ENCODE peak calls at places on chromosomes 5 and 9, in four cellular contexts. U is psoas muscle, J is adrenal gland, R is cardiac fibroblast. P is an unnamed sample.

GRCh38 chr9:130918870-130919558 is 20.0 kb downstream of the FIBCD1 start:
- DNase-seq in U (no peak), J (no peak), R (no peak), P (no peak)

GRCh38 chr9:111095423-111095822 is 57.2 kb upstream of the LPAR1 start:
- DNase-seq in U (no peak), J (no peak), R (peak; percentile 14), P (no peak)

GRCh38 chr5:155049569-155050383 is 36.2 kb downstream of the KIF4B start:
- DNase-seq in U (no peak), J (no peak), R (peak; percentile 13), P (no peak)

GRCh38 chr5:14908195-14908594 is 36.6 kb upstream of the ANKH start:
- DNase-seq in U (no peak), J (no peak), R (peak; percentile 79), P (no peak)

GRCh38 chr9:116644099-116644688 is 42.9 kb upstream of the TRIM32 start:
- DNase-seq in U (no peak), J (no peak), R (peak; percentile 60), P (no peak)

GRCh38 chr9:89854715-89855475 is 250.1 kb downstream of the GADD45G start:
- DNase-seq in U (no peak), J (no peak), R (no peak), P (peak; percentile 52)

GRCh38 chr9:97300586-97300985 is 6.9 kb upstream of the CCDC180 start:
- DNase-seq in U (no peak), J (no peak), R (no peak), P (no peak)

GRCh38 chr9:87535817-87536539 is 38.3 kb downstream of the DAPK1 start:
- DNase-seq in U (no peak), J (no peak), R (peak; percentile 60), P (no peak)

DNA sequence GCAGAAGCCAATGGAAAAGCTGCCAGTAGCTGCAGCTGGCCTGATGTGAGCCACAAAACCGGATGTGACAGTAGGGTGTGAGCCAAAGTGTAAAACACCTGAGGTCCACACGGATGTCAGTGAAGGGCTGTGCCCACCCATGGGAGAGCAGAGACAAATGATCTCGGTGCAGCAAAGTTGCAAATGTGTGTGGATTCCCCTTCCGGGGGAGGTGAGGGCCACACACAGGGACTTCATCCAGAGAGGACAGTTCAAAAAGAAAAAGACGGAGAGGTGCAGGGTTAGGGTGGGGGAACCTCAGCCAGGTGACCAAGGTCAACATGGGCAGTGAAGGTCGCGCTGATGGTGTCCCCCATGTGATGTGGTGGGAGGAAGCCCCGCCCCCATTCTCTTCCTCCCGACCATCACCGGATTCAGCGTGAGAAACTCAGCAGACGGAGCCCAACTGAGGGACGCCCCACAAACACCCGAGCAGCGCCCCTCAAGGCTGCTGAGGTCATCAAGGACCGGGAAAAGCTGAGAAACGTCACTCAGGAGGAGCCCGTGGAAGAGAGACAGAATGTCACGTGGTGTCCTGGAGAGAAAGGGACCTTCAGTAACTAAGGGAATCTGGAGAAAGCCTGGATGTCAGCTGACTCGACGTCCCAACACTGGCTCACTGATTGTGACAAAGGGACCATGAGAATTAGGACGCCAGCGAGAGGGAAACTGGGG is 11.4 kb upstream of the PTGDS start:
- DNase-seq in U (no peak), J (peak; percentile 83), R (no peak), P (no peak)
- H3K4me3 ChIP-seq in U (no peak overlapping the region), J (no peak overlapping the region), R (no peak overlapping the region), P (peak overlapping the region; percentile 36)

GRCh38 chr9:126985870-126986498 is 71.4 kb downstream of the RALGPS1 start:
- DNase-seq in U (peak; percentile 83), J (peak; percentile 68), R (peak; percentile 92), P (peak; percentile 60)
- TF ChIP-seq CTCF in U (no peak), J (no peak), R (no peak), P (no peak)

GRCh38 chr5:3600106-3600997 is 4.7 kb downstream of the IRX1 start:
- DNase-seq in U (no peak), J (no peak), R (no peak), P (no peak)
- H3K4me3 ChIP-seq in U (no peak overlapping the region), J (no peak overlapping the region), R (peak overlapping the region; percentile 13), P (peak overlapping the region; percentile 60)

GRCh38 chr9:37082214-37082765 is 38.1 kb upstream of the ZCCHC7 start:
- DNase-seq in U (no peak), J (no peak), R (no peak), P (no peak)

GRCh38 chr9:37083654-37084053 is 36.7 kb upstream of the ZCCHC7 start:
- DNase-seq in U (no peak), J (no peak), R (no peak), P (no peak)

GRCh38 chr9:37085233-37085632 is 35.1 kb upstream of the ZCCHC7 start:
- DNase-seq in U (no peak), J (no peak), R (no peak), P (no peak)

GRCh38 chr9:37079370-37080164 is 40.8 kb upstream of the ZCCHC7 start:
- DNase-seq in U (peak; percentile 96), J (peak; percentile 96), R (peak; percentile 95), P (peak; percentile 93)
- TF ChIP-seq CTCF in U (no peak), J (no peak), R (no peak), P (no peak)